ENCODE peak calls at places on chromosome 12, in four cellular contexts. H is H1, D is GM12878, N is K562. V is an unnamed sample.

GRCh38 chr12:12224240-12224940 is 42.5 kb downstream of the LRP6 start:
- DNase-seq in H (no peak), D (no peak), N (peak), V (no peak)

GRCh38 chr12:118494776-118495175 is 118.4 kb downstream of the SUDS3 start:
- DNase-seq in H (no peak), D (no peak), N (no peak), V (no peak)

GRCh38 chr12:18148961-18149360 is 59.0 kb upstream of the RERGL start:
- DNase-seq in H (no peak), D (no peak), N (no peak), V (no peak)

GRCh38 chr12:29234965-29235364 is 85.9 kb downstream of the FAR2 start:
- DNase-seq in H (no peak), D (no peak), N (no peak), V (no peak)

GRCh38 chr12:90253674-90254181 is 545.1 kb upstream of the ATP2B1 start:
- DNase-seq in H (no peak), D (peak), N (no peak), V (no peak)

GRCh38 chr12:20370001-20370381 is 1.7 kb downstream of the PDE3A start:
- DNase-seq in H (peak), D (no peak), N (no peak), V (no peak)

GRCh38 chr12:120125792-120126634 is 9.5 kb upstream of the RAB35 start:
- DNase-seq in H (no peak), D (no peak), N (no peak), V (no peak)

GRCh38 chr12:75478395-75478794 is 2.2 kb upstream of the GLIPR1 start:
- DNase-seq in H (no peak), D (peak), N (no peak), V (no peak)

GRCh38 chr12:64145226-64145625 is 76.9 kb downstream of the KICS2 start:
- DNase-seq in H (no peak), D (no peak), N (peak), V (no peak)

GRCh38 chr12:121825041-121825523 is 21.3 kb downstream of the SETD1B start:
- DNase-seq in H (no peak), D (no peak), N (no peak), V (no peak)

GRCh38 chr12:132904718-132905328 is 17.4 kb upstream of the CHFR start:
- DNase-seq in H (peak), D (no peak), N (peak), V (no peak)

GRCh38 chr12:27343255-27344000 is 10.8 kb downstream of the BMAL2 start:
- DNase-seq in H (no peak), D (no peak), N (no peak), V (no peak)

GRCh38 chr12:121903202-121903601 is 14.6 kb downstream of the PSMD9 start:
- DNase-seq in H (no peak), D (no peak), N (no peak), V (no peak)

GRCh38 chr12:20631711-20632110 is 63.4 kb upstream of the SLCO1C1 start:
- DNase-seq in H (no peak), D (no peak), N (no peak), V (no peak)

GRCh38 chr12:65889144-65889880 is 65.0 kb downstream of the HMGA2 start:
- DNase-seq in H (no peak), D (no peak), N (no peak), V (peak)

GRCh38 chr12:100044266-100044665 is 59.5 kb upstream of the ANKS1B start:
- DNase-seq in H (no peak), D (no peak), N (peak), V (no peak)

GRCh38 chr12:40727774-40728483 is 35.7 kb downstream of the CNTN1 start:
- DNase-seq in H (no peak), D (no peak), N (no peak), V (no peak)

GRCh38 chr12:116784238-116784612 is 46.1 kb downstream of the RNFT2 start:
- DNase-seq in H (no peak), D (no peak), N (peak), V (no peak)

GRCh38 chr12:22333751-22334695 is 484 bp downstream of the ST8SIA1 start:
- DNase-seq in H (no peak), D (no peak), N (no peak), V (no peak)
- TF ChIP-seq ATF2 in H (no peak), D (no peak), N (no peak), V (no peak)

GRCh38 chr12:49565956-49566265 is 2.0 kb downstream of the MCRS1 start:
- DNase-seq in H (no peak), D (no peak), N (no peak), V (no peak)

GRCh38 chr12:49567611-49568441 is at the start of gene MCRS1:
- DNase-seq in H (peak), D (peak), N (peak), V (peak)

GRCh38 chr12:49565119-49565955 is 2.6 kb downstream of the MCRS1 start:
- DNase-seq in H (no peak), D (no peak), N (no peak), V (no peak)

GRCh38 chr12:49567302-49567610 is 686 bp downstream of the MCRS1 start:
- DNase-seq in H (no peak), D (no peak), N (no peak), V (no peak)

DNA sequence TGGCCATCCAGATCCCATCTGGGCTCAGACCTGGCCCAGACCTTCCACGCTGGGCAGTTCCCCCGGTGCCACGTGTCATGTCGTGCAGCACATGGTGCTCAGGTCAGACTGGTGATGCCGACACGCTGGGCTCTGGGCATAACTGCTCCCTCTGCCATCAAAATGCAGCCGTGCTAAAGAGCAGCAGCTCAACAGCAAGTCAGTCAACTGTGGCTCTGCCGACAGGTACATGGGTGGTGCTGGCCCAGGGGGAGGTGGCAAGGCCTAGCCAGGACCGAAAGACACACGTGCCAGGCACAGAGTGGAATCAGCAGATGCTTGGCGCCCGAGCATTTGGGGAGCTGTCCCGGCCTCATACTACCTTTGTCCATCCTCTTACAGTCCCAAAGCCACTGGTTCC is 1.6 kb downstream of the MCRS1 start:
- DNase-seq in H (no peak), D (no peak), N (no peak), V (no peak)
- TF ChIP-seq MAX in H (no peak), D (no peak), N (no peak), V (no peak)

GRCh38 chr12:101609198-101609597 is 14.4 kb downstream of the MYBPC1 start:
- DNase-seq in H (no peak), D (no peak), N (no peak), V (no peak)

GRCh38 chr12:101612162-101612916 is 17.6 kb downstream of the MYBPC1 start:
- DNase-seq in H (no peak), D (no peak), N (no peak), V (no peak)

GRCh38 chr12:101607894-101608293 is 13.1 kb downstream of the MYBPC1 start:
- DNase-seq in H (no peak), D (no peak), N (no peak), V (peak)

GRCh38 chr12:101604132-101604531 is 9.4 kb downstream of the MYBPC1 start:
- DNase-seq in H (no peak), D (peak), N (no peak), V (peak)

DNA sequence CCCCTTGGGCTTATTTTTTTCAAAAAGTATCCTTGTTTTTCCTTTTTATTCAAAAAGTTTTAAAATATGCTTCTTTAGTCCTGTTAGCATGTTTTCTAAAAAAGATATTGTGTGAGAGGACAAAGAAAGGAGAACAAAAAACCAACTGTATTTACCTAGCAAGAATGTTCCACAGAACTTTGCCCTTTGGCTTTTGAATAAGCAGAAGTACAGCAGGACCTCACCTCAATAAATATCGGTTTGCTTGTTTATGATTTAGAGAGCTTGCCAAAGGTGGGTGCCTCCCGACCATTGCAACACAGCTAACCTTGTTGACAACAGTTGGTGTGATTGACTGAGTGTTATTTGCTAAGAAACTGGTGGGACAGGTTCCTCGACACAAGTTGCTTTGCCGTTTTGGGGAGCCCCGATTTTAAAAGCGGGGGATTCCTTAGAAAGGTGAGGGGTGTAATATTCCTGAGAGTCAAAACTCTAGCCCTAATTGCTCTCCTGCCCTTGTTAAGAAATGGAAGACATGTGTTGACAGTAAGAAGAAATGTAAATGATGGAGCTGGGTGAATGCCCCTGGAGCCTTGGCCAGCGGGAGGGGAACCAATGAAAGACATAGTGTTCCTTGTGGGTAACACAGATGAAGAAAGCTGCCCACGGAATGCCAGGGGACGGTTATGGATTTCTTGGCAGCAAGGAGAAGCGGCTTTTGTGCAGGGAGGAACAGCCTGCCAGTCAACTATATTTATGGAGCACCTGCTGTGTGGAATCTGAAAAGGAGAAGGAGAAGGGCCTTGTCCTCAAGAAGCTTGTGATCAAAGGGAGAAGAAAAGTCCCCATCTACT is 13.7 kb downstream of the MYBPC1 start:
- DNase-seq in H (no peak), D (no peak), N (no peak), V (peak)
- TF ChIP-seq ZNF274 in H (no peak), D (no peak), N (no peak), V (no peak)

GRCh38 chr12:22231078-22231477 is 103.4 kb downstream of the ST8SIA1 start:
- DNase-seq in H (no peak), D (no peak), N (no peak), V (no peak)

GRCh38 chr12:22230280-22230794 is 104.2 kb downstream of the ST8SIA1 start:
- DNase-seq in H (no peak), D (no peak), N (no peak), V (no peak)

GRCh38 chr12:22229652-22230279 is 104.7 kb downstream of the ST8SIA1 start:
- DNase-seq in H (no peak), D (no peak), N (no peak), V (peak)

GRCh38 chr12:22231836-22232235 is 102.7 kb downstream of the ST8SIA1 start:
- DNase-seq in H (no peak), D (no peak), N (no peak), V (no peak)

GRCh38 chr12:22228022-22228875 is 106.3 kb downstream of the ST8SIA1 start:
- DNase-seq in H (no peak), D (no peak), N (no peak), V (no peak)
- TF ChIP-seq ATF2 in H (no peak), D (no peak), N (no peak), V (no peak)

GRCh38 chr12:6528539-6529235 is 5.6 kb upstream of the GAPDH start:
- DNase-seq in H (no peak), D (no peak), N (no peak), V (no peak)
- TF ChIP-seq MAX in H (no peak), D (no peak), N (no peak), V (no peak)

DNA sequence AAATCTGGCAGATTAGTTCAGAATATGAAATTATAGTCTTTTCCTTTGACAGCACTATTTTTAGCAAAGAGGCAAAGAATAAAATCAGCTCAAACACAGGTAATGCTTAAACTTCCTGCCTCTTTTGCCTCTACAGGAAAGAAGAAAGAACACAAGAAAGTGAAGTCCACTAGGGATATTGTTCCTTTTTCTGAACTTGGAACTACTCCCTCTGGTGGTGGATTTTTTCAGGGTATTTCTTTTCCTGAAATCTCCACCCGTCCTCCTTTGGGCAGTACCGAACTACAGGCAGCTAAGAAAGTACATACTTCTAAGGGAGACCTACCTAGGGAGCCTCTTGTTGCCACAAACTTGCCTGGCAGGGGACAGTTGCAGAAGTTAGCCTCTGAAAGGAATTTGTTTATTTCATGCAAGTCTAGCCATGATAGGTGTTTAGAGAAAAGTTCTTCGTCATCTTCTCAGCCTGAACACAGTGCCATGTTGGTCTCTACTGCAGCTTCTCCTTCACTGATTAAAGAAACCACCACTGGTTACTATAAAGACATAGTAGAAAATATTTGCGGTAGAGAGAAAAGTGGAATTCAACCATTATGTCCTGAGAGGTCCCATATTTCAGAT is 17.4 kb downstream of the TMPO start:
- DNase-seq in H (no peak), D (no peak), N (peak), V (peak)
- TF ChIP-seq ZNF274 in H (no peak), D (no peak), N (no peak), V (no peak)

DNA sequence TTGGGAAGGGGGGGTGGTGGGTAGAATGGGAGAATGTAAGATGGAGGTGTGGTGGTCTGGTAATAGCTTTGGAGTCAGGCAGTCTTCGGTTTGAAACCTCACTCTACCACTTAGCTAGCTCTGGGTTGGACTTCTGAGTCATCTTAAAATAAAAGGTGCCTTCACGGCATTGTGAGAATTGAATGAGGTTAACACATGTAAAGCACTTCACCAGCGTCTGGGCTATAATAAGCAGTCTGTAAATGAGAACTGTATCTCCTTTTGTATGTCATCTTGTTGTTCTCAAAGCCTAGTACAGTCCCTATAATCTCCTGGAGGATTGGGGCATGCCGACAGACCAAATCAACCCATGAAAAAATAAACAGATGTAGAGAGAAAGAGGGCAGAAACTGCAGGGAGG is 11.2 kb downstream of the C2CD5 start:
- DNase-seq in H (no peak), D (peak), N (no peak), V (no peak)
- TF ChIP-seq ATF2 in H (no peak), D (no peak), N (no peak), V (no peak)

GRCh38 chr12:47725893-47726292 is 603 bp upstream of the ENDOU start:
- DNase-seq in H (no peak), D (no peak), N (no peak), V (no peak)
- TF ChIP-seq MAX in H (no peak), D (peak), N (peak), V (no peak)

GRCh38 chr12:57627504-57628279 is 5.3 kb downstream of the B4GALNT1 start:
- DNase-seq in H (no peak), D (no peak), N (no peak), V (no peak)
- TF ChIP-seq ZNF274 in H (no peak), D (no peak), N (no peak), V (no peak)

V was measured in HepG2.